ENCODE peak calls at places on chromosome 1, in eight cellular contexts. One of them, this sample, is unnamed.

GRCh38 chr1:201014816-201015200 is 8.7 kb downstream of the KIF21B start:
- DNase-seq in GM20000: no peak
- DNase-seq in transverse colon: no peak
- DNase-seq in C1 segment of cervical spinal cord: no peak
- DNase-seq in head of caudate nucleus: no peak
- DNase-seq in Daoy: no peak
- DNase-seq in RPMI8226: no peak
- DNase-seq in ACHN: no peak
- DNase-seq in this sample: no peak

GRCh38 chr1:209707308-209707707 is 2.7 kb downstream of the HSD11B1 start:
- DNase-seq in ACHN: no peak
- DNase-seq in RPMI8226: no peak
- DNase-seq in head of caudate nucleus: no peak
- DNase-seq in GM20000: no peak
- DNase-seq in C1 segment of cervical spinal cord: no peak
- DNase-seq in Daoy: no peak
- DNase-seq in transverse colon: no peak
- DNase-seq in this sample: no peak

GRCh38 chr1:11740258-11741192 is 4.6 kb downstream of the AGTRAP start:
- DNase-seq in Daoy: no peak
- DNase-seq in head of caudate nucleus: no peak
- DNase-seq in GM20000: no peak
- DNase-seq in RPMI8226: no peak
- DNase-seq in C1 segment of cervical spinal cord: no peak
- DNase-seq in ACHN: no peak
- DNase-seq in transverse colon: no peak
- DNase-seq in this sample: peak; percentile 59

GRCh38 chr1:170599033-170599432 is 64.9 kb upstream of the PRRX1 start:
- DNase-seq in C1 segment of cervical spinal cord: no peak
- DNase-seq in Daoy: no peak
- DNase-seq in transverse colon: no peak
- DNase-seq in head of caudate nucleus: no peak
- DNase-seq in ACHN: no peak
- DNase-seq in GM20000: no peak
- DNase-seq in RPMI8226: no peak
- DNase-seq in this sample: no peak

GRCh38 chr1:110255388-110255787 is 45.3 kb downstream of the KCNC4 start:
- DNase-seq in transverse colon: no peak
- DNase-seq in head of caudate nucleus: peak; percentile 22
- DNase-seq in RPMI8226: peak; percentile 40
- DNase-seq in C1 segment of cervical spinal cord: no peak
- DNase-seq in GM20000: no peak
- DNase-seq in Daoy: no peak
- DNase-seq in ACHN: no peak
- DNase-seq in this sample: no peak

GRCh38 chr1:182784556-182785171 is 4.9 kb upstream of the NPL start:
- DNase-seq in GM20000: peak; percentile 48
- DNase-seq in transverse colon: no peak
- DNase-seq in ACHN: peak; percentile 64
- DNase-seq in head of caudate nucleus: no peak
- DNase-seq in C1 segment of cervical spinal cord: no peak
- DNase-seq in Daoy: peak; percentile 25
- DNase-seq in RPMI8226: peak; percentile 70
- DNase-seq in this sample: peak; percentile 38

GRCh38 chr1:64242895-64243756 is 39.7 kb downstream of the UBE2U start:
- DNase-seq in C1 segment of cervical spinal cord: no peak
- DNase-seq in GM20000: no peak
- DNase-seq in head of caudate nucleus: no peak
- DNase-seq in Daoy: peak; percentile 57
- DNase-seq in RPMI8226: peak; percentile 60
- DNase-seq in transverse colon: no peak
- DNase-seq in ACHN: peak; percentile 54
- DNase-seq in this sample: no peak

GRCh38 chr1:221157026-221157761 is 278.0 kb downstream of the HLX start:
- DNase-seq in ACHN: no peak
- DNase-seq in GM20000: peak; percentile 17
- DNase-seq in transverse colon: no peak
- DNase-seq in Daoy: no peak
- DNase-seq in head of caudate nucleus: no peak
- DNase-seq in C1 segment of cervical spinal cord: no peak
- DNase-seq in RPMI8226: no peak
- DNase-seq in this sample: no peak

GRCh38 chr1:201359873-201360210 is 17.6 kb downstream of the TNNT2 start:
- DNase-seq in RPMI8226: no peak
- DNase-seq in C1 segment of cervical spinal cord: no peak
- DNase-seq in Daoy: no peak
- DNase-seq in ACHN: no peak
- DNase-seq in head of caudate nucleus: no peak
- DNase-seq in GM20000: no peak
- DNase-seq in transverse colon: no peak
- DNase-seq in this sample: no peak

GRCh38 chr1:75727571-75727970 is 3.1 kb downstream of the ACADM start:
- DNase-seq in Daoy: no peak
- DNase-seq in RPMI8226: no peak
- DNase-seq in C1 segment of cervical spinal cord: no peak
- DNase-seq in ACHN: no peak
- DNase-seq in transverse colon: no peak
- DNase-seq in head of caudate nucleus: no peak
- DNase-seq in GM20000: no peak
- DNase-seq in this sample: no peak

GRCh38 chr1:167681497-167682102 is 40.2 kb upstream of the MPZL1 start:
- DNase-seq in transverse colon: no peak
- DNase-seq in RPMI8226: no peak
- DNase-seq in ACHN: no peak
- DNase-seq in head of caudate nucleus: no peak
- DNase-seq in GM20000: no peak
- DNase-seq in Daoy: no peak
- DNase-seq in C1 segment of cervical spinal cord: no peak
- DNase-seq in this sample: no peak

GRCh38 chr1:228059536-228060457 is 22.7 kb upstream of the ARF1 start:
- DNase-seq in transverse colon: peak; percentile 97
- DNase-seq in ACHN: peak; percentile 49
- DNase-seq in RPMI8226: peak; percentile 90
- DNase-seq in GM20000: peak; percentile 63
- DNase-seq in Daoy: peak; percentile 84
- DNase-seq in C1 segment of cervical spinal cord: no peak
- DNase-seq in head of caudate nucleus: no peak
- DNase-seq in this sample: peak; percentile 91

GRCh38 chr1:92447976-92448375 is 38.7 kb downstream of the GFI1 start:
- DNase-seq in C1 segment of cervical spinal cord: no peak
- DNase-seq in transverse colon: no peak
- DNase-seq in RPMI8226: no peak
- DNase-seq in Daoy: no peak
- DNase-seq in head of caudate nucleus: no peak
- DNase-seq in ACHN: no peak
- DNase-seq in GM20000: no peak
- DNase-seq in this sample: no peak

GRCh38 chr1:40307186-40307585 is 9.9 kb downstream of the COL9A2 start:
- DNase-seq in head of caudate nucleus: no peak
- DNase-seq in C1 segment of cervical spinal cord: no peak
- DNase-seq in transverse colon: no peak
- DNase-seq in Daoy: no peak
- DNase-seq in ACHN: no peak
- DNase-seq in GM20000: no peak
- DNase-seq in RPMI8226: no peak
- DNase-seq in this sample: no peak

GRCh38 chr1:207815913-207816312 is 64.1 kb downstream of the CD46 start:
- DNase-seq in ACHN: peak; percentile 24
- DNase-seq in GM20000: no peak
- DNase-seq in transverse colon: no peak
- DNase-seq in RPMI8226: no peak
- DNase-seq in C1 segment of cervical spinal cord: no peak
- DNase-seq in Daoy: peak; percentile 64
- DNase-seq in head of caudate nucleus: no peak
- DNase-seq in this sample: peak; percentile 70

GRCh38 chr1:12196641-12197482 is 30.1 kb downstream of the TNFRSF1B start:
- DNase-seq in head of caudate nucleus: peak; percentile 49
- DNase-seq in transverse colon: peak; percentile 47
- DNase-seq in Daoy: no peak
- DNase-seq in C1 segment of cervical spinal cord: no peak
- DNase-seq in GM20000: no peak
- DNase-seq in ACHN: no peak
- DNase-seq in RPMI8226: no peak
- DNase-seq in this sample: no peak

GRCh38 chr1:169103002-169103401 is 3.5 kb upstream of the ATP1B1 start:
- DNase-seq in Daoy: no peak
- DNase-seq in RPMI8226: no peak
- DNase-seq in GM20000: no peak
- DNase-seq in transverse colon: peak; percentile 16
- DNase-seq in head of caudate nucleus: no peak
- DNase-seq in C1 segment of cervical spinal cord: no peak
- DNase-seq in ACHN: no peak
- DNase-seq in this sample: no peak

GRCh38 chr1:45411510-45411899 is 71.3 kb upstream of the MUTYH start:
- DNase-seq in ACHN: no peak
- DNase-seq in GM20000: no peak
- DNase-seq in RPMI8226: no peak
- DNase-seq in transverse colon: no peak
- DNase-seq in Daoy: no peak
- DNase-seq in head of caudate nucleus: no peak
- DNase-seq in C1 segment of cervical spinal cord: no peak
- DNase-seq in this sample: no peak

GRCh38 chr1:49842596-49842995 is 181.2 kb downstream of the AGBL4 start:
- DNase-seq in C1 segment of cervical spinal cord: no peak
- DNase-seq in GM20000: no peak
- DNase-seq in Daoy: no peak
- DNase-seq in head of caudate nucleus: no peak
- DNase-seq in transverse colon: no peak
- DNase-seq in RPMI8226: no peak
- DNase-seq in ACHN: no peak
- DNase-seq in this sample: no peak

GRCh38 chr1:161803181-161803580 is 37.1 kb downstream of the ATF6 start:
- DNase-seq in transverse colon: no peak
- DNase-seq in C1 segment of cervical spinal cord: no peak
- DNase-seq in ACHN: no peak
- DNase-seq in Daoy: no peak
- DNase-seq in GM20000: no peak
- DNase-seq in RPMI8226: no peak
- DNase-seq in head of caudate nucleus: no peak
- DNase-seq in this sample: no peak

GRCh38 chr1:203112451-203112850 is 15.1 kb upstream of the ADORA1 start:
- DNase-seq in transverse colon: no peak
- DNase-seq in Daoy: no peak
- DNase-seq in C1 segment of cervical spinal cord: no peak
- DNase-seq in head of caudate nucleus: no peak
- DNase-seq in ACHN: no peak
- DNase-seq in RPMI8226: no peak
- DNase-seq in GM20000: no peak
- DNase-seq in this sample: no peak

GRCh38 chr1:232650433-232650832 is 20.5 kb upstream of the SIPA1L2 start:
- DNase-seq in RPMI8226: no peak
- DNase-seq in GM20000: no peak
- DNase-seq in Daoy: no peak
- DNase-seq in C1 segment of cervical spinal cord: no peak
- DNase-seq in head of caudate nucleus: no peak
- DNase-seq in ACHN: no peak
- DNase-seq in transverse colon: no peak
- DNase-seq in this sample: no peak

GRCh38 chr1:116472431-116472961 is 98.3 kb downstream of the CD58 start:
- DNase-seq in head of caudate nucleus: no peak
- DNase-seq in ACHN: peak; percentile 33
- DNase-seq in RPMI8226: no peak
- DNase-seq in C1 segment of cervical spinal cord: no peak
- DNase-seq in Daoy: peak; percentile 51
- DNase-seq in transverse colon: no peak
- DNase-seq in GM20000: no peak
- DNase-seq in this sample: no peak

GRCh38 chr1:45059829-45060228 is 47.8 kb downstream of the UROD start:
- DNase-seq in C1 segment of cervical spinal cord: no peak
- DNase-seq in Daoy: no peak
- DNase-seq in ACHN: no peak
- DNase-seq in transverse colon: no peak
- DNase-seq in RPMI8226: no peak
- DNase-seq in head of caudate nucleus: no peak
- DNase-seq in GM20000: no peak
- DNase-seq in this sample: no peak

GRCh38 chr1:89908993-89909436 is 85.9 kb upstream of the ZNF326 start:
- DNase-seq in ACHN: no peak
- DNase-seq in GM20000: peak; percentile 34
- DNase-seq in C1 segment of cervical spinal cord: no peak
- DNase-seq in Daoy: peak; percentile 46
- DNase-seq in head of caudate nucleus: no peak
- DNase-seq in transverse colon: no peak
- DNase-seq in RPMI8226: no peak
- DNase-seq in this sample: no peak

GRCh38 chr1:51799372-51799771 is 79.2 kb downstream of the NRDC start:
- DNase-seq in head of caudate nucleus: no peak
- DNase-seq in GM20000: peak; percentile 14
- DNase-seq in transverse colon: no peak
- DNase-seq in RPMI8226: no peak
- DNase-seq in C1 segment of cervical spinal cord: no peak
- DNase-seq in ACHN: no peak
- DNase-seq in Daoy: no peak
- DNase-seq in this sample: no peak

GRCh38 chr1:31102501-31102950 is 37.0 kb upstream of the PUM1 start:
- DNase-seq in C1 segment of cervical spinal cord: no peak
- DNase-seq in transverse colon: peak; percentile 49
- DNase-seq in Daoy: peak; percentile 35
- DNase-seq in head of caudate nucleus: no peak
- DNase-seq in GM20000: no peak
- DNase-seq in RPMI8226: no peak
- DNase-seq in ACHN: no peak
- DNase-seq in this sample: no peak

GRCh38 chr1:35557118-35557610 is at the start of gene KIAA0319L:
- DNase-seq in head of caudate nucleus: peak; percentile 89
- DNase-seq in GM20000: peak; percentile 93
- DNase-seq in transverse colon: peak; percentile 90
- DNase-seq in C1 segment of cervical spinal cord: peak; percentile 97
- DNase-seq in RPMI8226: peak; percentile 90
- DNase-seq in ACHN: peak; percentile 73
- DNase-seq in Daoy: no peak
- DNase-seq in this sample: no peak

This sample was measured in activated CD8-positive, alpha-beta T cell treated with anti-CD3 and anti-CD28 coated beads for 36 hours.